ENCODE peak calls at places on chromosomes 2 and 18, in seven cellular contexts. One of them, this sample, is unnamed.

GRCh38 chr2:46230115-46230571 is 67.1 kb upstream of the EPAS1 start:
- DNase-seq in K562: no peak
- DNase-seq in SK-N-SH: no peak
- DNase-seq in HepG2: peak; percentile 24
- DNase-seq in GM12878: peak; percentile 37
- DNase-seq in H1: peak; percentile 15
- DNase-seq in HCT116: no peak
- DNase-seq in this sample: peak; percentile 57

GRCh38 chr2:30670453-30670852 is 136.8 kb downstream of the CAPN13 start:
- DNase-seq in K562: no peak
- DNase-seq in SK-N-SH: no peak
- DNase-seq in HepG2: peak; percentile 43
- DNase-seq in GM12878: no peak
- DNase-seq in H1: no peak
- DNase-seq in HCT116: no peak
- DNase-seq in this sample: no peak

GRCh38 chr2:232458661-232459418 is 2.9 kb downstream of the ALPI start:
- DNase-seq in K562: no peak
- DNase-seq in SK-N-SH: no peak
- DNase-seq in HepG2: no peak
- DNase-seq in GM12878: no peak
- DNase-seq in H1: no peak
- DNase-seq in HCT116: no peak
- DNase-seq in this sample: no peak

GRCh38 chr18:26746284-26747130 is 119.0 kb downstream of the AQP4 start:
- DNase-seq in K562: no peak
- DNase-seq in SK-N-SH: no peak
- DNase-seq in HepG2: peak; percentile 10
- DNase-seq in GM12878: no peak
- DNase-seq in H1: no peak
- DNase-seq in HCT116: no peak
- DNase-seq in this sample: peak; percentile 72

GRCh38 chr2:166234112-166234846 is 106.5 kb upstream of the SCN1A start:
- DNase-seq in K562: no peak
- DNase-seq in SK-N-SH: no peak
- DNase-seq in HepG2: peak; percentile 58
- DNase-seq in GM12878: no peak
- DNase-seq in H1: no peak
- DNase-seq in HCT116: no peak
- DNase-seq in this sample: no peak

GRCh38 chr2:170229744-170230143 is 51.8 kb downstream of the MYO3B start:
- DNase-seq in K562: no peak
- DNase-seq in SK-N-SH: no peak
- DNase-seq in HepG2: no peak
- DNase-seq in GM12878: no peak
- DNase-seq in H1: no peak
- DNase-seq in HCT116: no peak
- DNase-seq in this sample: no peak

GRCh38 chr2:233331536-233331935 is 22.8 kb upstream of the DGKD start:
- DNase-seq in K562: no peak
- DNase-seq in SK-N-SH: no peak
- DNase-seq in HepG2: no peak
- DNase-seq in GM12878: peak; percentile 80
- DNase-seq in H1: no peak
- DNase-seq in HCT116: no peak
- DNase-seq in this sample: no peak

GRCh38 chr2:237154050-237154638 is 68.5 kb downstream of the COPS8 start:
- DNase-seq in K562: peak; percentile 11
- DNase-seq in SK-N-SH: peak; percentile 70
- DNase-seq in HepG2: peak; percentile 53
- DNase-seq in GM12878: no peak
- DNase-seq in H1: no peak
- DNase-seq in HCT116: peak; percentile 52
- DNase-seq in this sample: peak; percentile 39

GRCh38 chr2:168890006-168890782 is at the start of gene SPC25:
- DNase-seq in K562: peak; percentile 99
- DNase-seq in SK-N-SH: peak; percentile 93
- DNase-seq in HepG2: peak; percentile 95
- DNase-seq in GM12878: peak; percentile 82
- DNase-seq in H1: peak; percentile 83
- DNase-seq in HCT116: peak; percentile 84
- DNase-seq in this sample: peak; percentile 92

GRCh38 chr2:238821391-238821790 is 26.5 kb upstream of the TWIST2 start:
- DNase-seq in K562: no peak
- DNase-seq in SK-N-SH: no peak
- DNase-seq in HepG2: no peak
- DNase-seq in GM12878: no peak
- DNase-seq in H1: no peak
- DNase-seq in HCT116: no peak
- DNase-seq in this sample: no peak

GRCh38 chr18:62790836-62791772 is 75.8 kb downstream of the PHLPP1 start:
- DNase-seq in K562: no peak
- DNase-seq in SK-N-SH: no peak
- DNase-seq in HepG2: no peak
- DNase-seq in GM12878: no peak
- DNase-seq in H1: no peak
- DNase-seq in HCT116: no peak
- DNase-seq in this sample: no peak

GRCh38 chr18:62786689-62787088 is 71.3 kb downstream of the PHLPP1 start:
- DNase-seq in K562: no peak
- DNase-seq in SK-N-SH: no peak
- DNase-seq in HepG2: no peak
- DNase-seq in GM12878: no peak
- DNase-seq in H1: no peak
- DNase-seq in HCT116: no peak
- DNase-seq in this sample: no peak

GRCh38 chr18:62784966-62785413 is 69.6 kb downstream of the PHLPP1 start:
- DNase-seq in K562: no peak
- DNase-seq in SK-N-SH: no peak
- DNase-seq in HepG2: no peak
- DNase-seq in GM12878: no peak
- DNase-seq in H1: no peak
- DNase-seq in HCT116: no peak
- DNase-seq in this sample: no peak

GRCh38 chr18:62788891-62789290 is 73.5 kb downstream of the PHLPP1 start:
- DNase-seq in K562: no peak
- DNase-seq in SK-N-SH: no peak
- DNase-seq in HepG2: no peak
- DNase-seq in GM12878: no peak
- DNase-seq in H1: no peak
- DNase-seq in HCT116: no peak
- DNase-seq in this sample: no peak

DNA sequence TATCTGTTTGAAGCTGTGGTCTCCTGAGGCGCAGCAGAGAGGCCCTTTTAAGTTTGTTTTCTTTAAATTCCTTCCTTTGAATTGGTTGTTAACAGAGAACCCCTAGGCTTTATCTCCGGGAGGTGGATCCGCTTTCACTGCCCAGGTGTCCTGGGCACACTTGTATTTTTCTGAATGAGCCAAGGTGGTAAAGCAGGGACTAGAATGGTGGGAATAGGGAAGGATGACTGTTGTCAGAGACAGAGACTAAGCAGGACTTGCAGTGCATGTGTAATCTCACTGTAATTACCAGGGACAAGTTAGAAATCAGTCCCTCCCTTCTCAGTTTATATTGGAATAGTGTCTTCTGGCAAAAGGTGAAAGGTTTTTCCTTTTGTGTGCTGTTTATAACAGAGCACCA is 72.8 kb downstream of the PHLPP1 start:
- DNase-seq in K562: no peak
- DNase-seq in SK-N-SH: no peak
- DNase-seq in HepG2: no peak
- DNase-seq in GM12878: no peak
- DNase-seq in H1: peak; percentile 7
- DNase-seq in HCT116: no peak
- DNase-seq in this sample: no peak
- TF ChIP-seq JUND in K562: no peak
- TF ChIP-seq JUND in SK-N-SH: no peak
- TF ChIP-seq JUND in HepG2: no peak
- TF ChIP-seq JUND in GM12878: no peak
- TF ChIP-seq JUND in H1: no peak
- TF ChIP-seq JUND in HCT116: no peak
- TF ChIP-seq JUND in this sample: no peak

DNA sequence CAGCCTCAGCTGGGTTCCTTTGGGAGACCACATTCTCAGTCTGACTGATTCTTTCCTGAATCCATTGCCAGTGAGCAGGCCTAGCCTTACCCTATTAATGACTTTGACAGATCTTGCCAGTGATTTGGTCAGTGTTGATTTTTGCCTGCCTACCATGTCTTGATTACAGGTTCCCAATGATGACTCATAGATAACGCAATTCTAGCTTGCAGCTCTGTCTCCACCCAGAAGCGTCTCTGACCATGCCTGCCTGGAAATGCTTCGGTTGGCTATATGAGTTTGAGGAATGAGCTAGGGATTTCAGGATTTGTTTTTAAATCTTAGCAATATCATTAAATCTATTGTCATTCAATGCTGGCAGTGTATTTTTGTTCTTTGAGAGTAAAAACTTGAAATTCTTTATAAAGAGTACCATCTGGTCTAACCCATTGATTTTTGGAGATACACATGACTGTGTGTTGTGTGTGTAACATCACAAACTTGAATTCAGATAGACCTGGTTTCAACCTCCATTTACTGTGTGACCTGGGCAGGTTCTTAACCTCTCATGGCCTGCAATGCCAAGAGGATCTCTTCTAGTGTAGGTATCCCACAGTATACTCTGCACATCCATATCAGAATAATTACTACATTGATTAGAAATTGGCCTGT is 57.0 kb downstream of the CCDC150 start:
- DNase-seq in K562: peak; percentile 3
- DNase-seq in SK-N-SH: no peak
- DNase-seq in HepG2: peak; percentile 25
- DNase-seq in GM12878: no peak
- DNase-seq in H1: no peak
- DNase-seq in HCT116: peak; percentile 82
- DNase-seq in this sample: no peak
- TF ChIP-seq JUND in K562: peak; percentile 89
- TF ChIP-seq JUND in SK-N-SH: no peak
- TF ChIP-seq JUND in HepG2: no peak
- TF ChIP-seq JUND in GM12878: no peak
- TF ChIP-seq JUND in H1: no peak
- TF ChIP-seq JUND in HCT116: peak; percentile 93
- TF ChIP-seq JUND in this sample: no peak

GRCh38 chr2:11121823-11122155 is 33.5 kb upstream of the SLC66A3 start:
- DNase-seq in K562: no peak
- DNase-seq in SK-N-SH: no peak
- DNase-seq in HepG2: no peak
- DNase-seq in GM12878: no peak
- DNase-seq in H1: no peak
- DNase-seq in HCT116: no peak
- DNase-seq in this sample: no peak

GRCh38 chr2:11123001-11123809 is 32.1 kb upstream of the SLC66A3 start:
- DNase-seq in K562: no peak
- DNase-seq in SK-N-SH: no peak
- DNase-seq in HepG2: no peak
- DNase-seq in GM12878: no peak
- DNase-seq in H1: no peak
- DNase-seq in HCT116: no peak
- DNase-seq in this sample: no peak

GRCh38 chr2:11122380-11122779 is 32.9 kb upstream of the SLC66A3 start:
- DNase-seq in K562: no peak
- DNase-seq in SK-N-SH: no peak
- DNase-seq in HepG2: no peak
- DNase-seq in GM12878: no peak
- DNase-seq in H1: no peak
- DNase-seq in HCT116: no peak
- DNase-seq in this sample: peak; percentile 98

GRCh38 chr2:11124760-11125068 is 30.6 kb upstream of the SLC66A3 start:
- DNase-seq in K562: no peak
- DNase-seq in SK-N-SH: no peak
- DNase-seq in HepG2: no peak
- DNase-seq in GM12878: no peak
- DNase-seq in H1: no peak
- DNase-seq in HCT116: no peak
- DNase-seq in this sample: no peak

DNA sequence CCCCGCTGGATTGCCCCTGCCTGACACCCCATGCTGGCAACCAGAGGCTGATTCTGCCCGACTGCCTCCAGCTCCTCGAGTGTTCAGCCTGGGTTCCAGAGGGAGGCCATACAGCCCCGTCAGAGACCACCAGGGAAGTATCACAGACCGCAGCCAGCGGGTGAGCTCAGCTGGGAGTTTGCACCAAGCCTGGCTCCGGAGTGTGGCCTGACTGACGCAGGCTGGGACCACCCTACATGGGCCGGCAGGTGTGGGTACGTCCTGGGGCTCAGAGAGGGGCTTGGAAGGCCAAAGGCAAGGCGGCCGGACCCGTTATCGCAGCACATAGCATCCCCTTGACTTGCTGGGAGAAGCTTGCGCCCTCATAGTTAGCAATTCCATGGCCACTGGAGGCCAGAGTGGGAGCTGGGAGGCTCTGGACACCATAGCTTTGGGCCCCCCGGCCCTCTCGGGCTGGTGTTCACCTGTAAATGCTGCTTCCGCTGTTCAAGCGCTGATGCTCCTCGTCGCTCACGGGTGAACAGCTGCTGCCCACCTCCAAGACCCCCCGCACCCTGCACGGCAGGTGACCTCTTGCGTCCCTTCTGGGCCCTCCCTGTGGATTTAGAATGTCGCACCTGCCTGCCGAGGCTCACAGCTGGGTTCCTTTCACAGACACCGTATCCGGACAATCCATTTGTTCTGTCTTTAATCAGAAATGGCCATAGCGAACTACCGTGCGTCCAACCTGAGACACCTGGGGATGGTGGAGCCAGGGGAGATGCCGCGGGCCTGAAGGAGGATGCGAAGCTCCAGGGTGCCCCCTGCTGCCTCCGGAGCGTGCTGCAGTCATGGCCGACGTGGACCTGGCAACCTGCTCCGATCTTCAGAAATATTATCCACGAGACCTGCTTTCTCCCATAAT is 31.2 kb upstream of the SLC66A3 start:
- DNase-seq in K562: peak; percentile 86
- DNase-seq in SK-N-SH: peak; percentile 92
- DNase-seq in HepG2: peak; percentile 43
- DNase-seq in GM12878: no peak
- DNase-seq in H1: peak; percentile 47
- DNase-seq in HCT116: peak; percentile 62
- DNase-seq in this sample: peak; percentile 39
- TF ChIP-seq JUND in K562: no peak
- TF ChIP-seq JUND in SK-N-SH: no peak
- TF ChIP-seq JUND in HepG2: no peak
- TF ChIP-seq JUND in GM12878: no peak
- TF ChIP-seq JUND in H1: no peak
- TF ChIP-seq JUND in HCT116: no peak
- TF ChIP-seq JUND in this sample: no peak

GRCh38 chr2:24650997-24651642 is 142.1 kb downstream of the PTRHD1 start:
- DNase-seq in K562: no peak
- DNase-seq in SK-N-SH: no peak
- DNase-seq in HepG2: no peak
- DNase-seq in GM12878: no peak
- DNase-seq in H1: no peak
- DNase-seq in HCT116: no peak
- DNase-seq in this sample: no peak
- TF ChIP-seq JUND in K562: no peak
- TF ChIP-seq JUND in SK-N-SH: no peak
- TF ChIP-seq JUND in HepG2: no peak
- TF ChIP-seq JUND in GM12878: no peak
- TF ChIP-seq JUND in H1: no peak
- TF ChIP-seq JUND in HCT116: no peak
- TF ChIP-seq JUND in this sample: no peak

GRCh38 chr18:8142932-8143331 is 466.3 kb upstream of the RAB12 start:
- DNase-seq in K562: no peak
- DNase-seq in SK-N-SH: peak; percentile 39
- DNase-seq in HepG2: no peak
- DNase-seq in GM12878: no peak
- DNase-seq in H1: no peak
- DNase-seq in HCT116: no peak
- DNase-seq in this sample: no peak
- TF ChIP-seq JUND in K562: no peak
- TF ChIP-seq JUND in SK-N-SH: no peak
- TF ChIP-seq JUND in HepG2: no peak
- TF ChIP-seq JUND in GM12878: no peak
- TF ChIP-seq JUND in H1: no peak
- TF ChIP-seq JUND in HCT116: no peak
- TF ChIP-seq JUND in this sample: no peak